ENCODE peak calls at places on chromosomes 12 and 14, in eight cellular contexts. One of them, this sample, is unnamed.

GRCh38 chr12:93237235-93237915 is 140.3 kb upstream of the NUDT4 start:
- DNase-seq in H7: no peak
- DNase-seq in OCI-LY7: no peak
- DNase-seq in left ventricle myocardium inferior: peak; percentile 32
- DNase-seq in fibroblast of lung: no peak
- DNase-seq in GM23248: no peak
- DNase-seq in Peyer's patch: no peak
- DNase-seq in CD4-positive, CD25-positive, alpha-beta regulatory T cell: no peak
- DNase-seq in this sample: no peak

GRCh38 chr12:69383074-69383473 is 23.5 kb downstream of the YEATS4 start:
- DNase-seq in left ventricle myocardium inferior: no peak
- DNase-seq in GM23248: no peak
- DNase-seq in H7: no peak
- DNase-seq in fibroblast of lung: no peak
- DNase-seq in CD4-positive, CD25-positive, alpha-beta regulatory T cell: no peak
- DNase-seq in OCI-LY7: no peak
- DNase-seq in Peyer's patch: no peak
- DNase-seq in this sample: no peak

GRCh38 chr12:103475073-103475472 is 20.7 kb downstream of the C12orf42 start:
- DNase-seq in OCI-LY7: no peak
- DNase-seq in H7: no peak
- DNase-seq in GM23248: no peak
- DNase-seq in fibroblast of lung: no peak
- DNase-seq in CD4-positive, CD25-positive, alpha-beta regulatory T cell: no peak
- DNase-seq in left ventricle myocardium inferior: no peak
- DNase-seq in Peyer's patch: no peak
- DNase-seq in this sample: no peak

GRCh38 chr12:130435331-130435730 is 97.6 kb downstream of the PIWIL1 start:
- DNase-seq in H7: no peak
- DNase-seq in GM23248: no peak
- DNase-seq in Peyer's patch: no peak
- DNase-seq in left ventricle myocardium inferior: no peak
- DNase-seq in CD4-positive, CD25-positive, alpha-beta regulatory T cell: no peak
- DNase-seq in fibroblast of lung: no peak
- DNase-seq in OCI-LY7: no peak
- DNase-seq in this sample: no peak

GRCh38 chr12:112275836-112276235 is 106.4 kb downstream of the HECTD4 start:
- DNase-seq in H7: no peak
- DNase-seq in CD4-positive, CD25-positive, alpha-beta regulatory T cell: no peak
- DNase-seq in Peyer's patch: no peak
- DNase-seq in left ventricle myocardium inferior: no peak
- DNase-seq in OCI-LY7: no peak
- DNase-seq in fibroblast of lung: no peak
- DNase-seq in GM23248: no peak
- DNase-seq in this sample: no peak

GRCh38 chr12:113698505-113698858 is 226.8 kb upstream of the LHX5 start:
- DNase-seq in OCI-LY7: no peak
- DNase-seq in CD4-positive, CD25-positive, alpha-beta regulatory T cell: no peak
- DNase-seq in H7: no peak
- DNase-seq in left ventricle myocardium inferior: no peak
- DNase-seq in Peyer's patch: no peak
- DNase-seq in GM23248: no peak
- DNase-seq in fibroblast of lung: no peak
- DNase-seq in this sample: no peak

GRCh38 chr14:71688576-71688975 is 243.7 kb upstream of the RGS6 start:
- DNase-seq in CD4-positive, CD25-positive, alpha-beta regulatory T cell: no peak
- DNase-seq in fibroblast of lung: peak; percentile 61
- DNase-seq in Peyer's patch: no peak
- DNase-seq in H7: no peak
- DNase-seq in OCI-LY7: no peak
- DNase-seq in GM23248: peak; percentile 45
- DNase-seq in left ventricle myocardium inferior: no peak
- DNase-seq in this sample: no peak

GRCh38 chr14:104864267-104865068 is 600 bp upstream of the CEP170B start:
- DNase-seq in GM23248: peak; percentile 40
- DNase-seq in OCI-LY7: no peak
- DNase-seq in CD4-positive, CD25-positive, alpha-beta regulatory T cell: no peak
- DNase-seq in fibroblast of lung: no peak
- DNase-seq in left ventricle myocardium inferior: peak; percentile 23
- DNase-seq in H7: peak; percentile 96
- DNase-seq in Peyer's patch: peak; percentile 93
- DNase-seq in this sample: no peak

GRCh38 chr12:67217647-67218046 is 51.5 kb upstream of the CAND1 start:
- DNase-seq in CD4-positive, CD25-positive, alpha-beta regulatory T cell: no peak
- DNase-seq in OCI-LY7: no peak
- DNase-seq in H7: no peak
- DNase-seq in left ventricle myocardium inferior: no peak
- DNase-seq in fibroblast of lung: no peak
- DNase-seq in Peyer's patch: no peak
- DNase-seq in GM23248: no peak
- DNase-seq in this sample: no peak

GRCh38 chr12:104064842-104065441 is 611 bp downstream of the HCFC2 start:
- DNase-seq in OCI-LY7: peak; percentile 6
- DNase-seq in Peyer's patch: peak; percentile 51
- DNase-seq in CD4-positive, CD25-positive, alpha-beta regulatory T cell: no peak
- DNase-seq in H7: peak; percentile 52
- DNase-seq in fibroblast of lung: no peak
- DNase-seq in left ventricle myocardium inferior: peak; percentile 27
- DNase-seq in GM23248: peak; percentile 65
- DNase-seq in this sample: no peak

GRCh38 chr14:103522649-103523582 is at the start of gene CKB:
- DNase-seq in Peyer's patch: peak; percentile 71
- DNase-seq in OCI-LY7: no peak
- DNase-seq in fibroblast of lung: peak; percentile 47
- DNase-seq in GM23248: peak; percentile 82
- DNase-seq in CD4-positive, CD25-positive, alpha-beta regulatory T cell: no peak
- DNase-seq in H7: peak; percentile 96
- DNase-seq in left ventricle myocardium inferior: peak; percentile 75
- DNase-seq in this sample: no peak

GRCh38 chr14:49865431-49865859 is 12.9 kb upstream of the NEMF start:
- DNase-seq in CD4-positive, CD25-positive, alpha-beta regulatory T cell: peak; percentile 70
- DNase-seq in GM23248: peak; percentile 79
- DNase-seq in Peyer's patch: peak; percentile 95
- DNase-seq in fibroblast of lung: peak; percentile 49
- DNase-seq in OCI-LY7: peak; percentile 83
- DNase-seq in left ventricle myocardium inferior: peak; percentile 80
- DNase-seq in H7: peak; percentile 59
- DNase-seq in this sample: no peak

GRCh38 chr14:78359581-78359980 is 189.4 kb downstream of the NRXN3 start:
- DNase-seq in OCI-LY7: no peak
- DNase-seq in H7: no peak
- DNase-seq in GM23248: no peak
- DNase-seq in fibroblast of lung: no peak
- DNase-seq in CD4-positive, CD25-positive, alpha-beta regulatory T cell: no peak
- DNase-seq in Peyer's patch: no peak
- DNase-seq in left ventricle myocardium inferior: no peak
- DNase-seq in this sample: no peak

GRCh38 chr12:6465467-6466183 is 4.9 kb downstream of the VAMP1 start:
- DNase-seq in OCI-LY7: peak; percentile 68
- DNase-seq in Peyer's patch: peak; percentile 81
- DNase-seq in CD4-positive, CD25-positive, alpha-beta regulatory T cell: peak; percentile 63
- DNase-seq in fibroblast of lung: peak; percentile 60
- DNase-seq in left ventricle myocardium inferior: no peak
- DNase-seq in GM23248: peak; percentile 81
- DNase-seq in H7: peak; percentile 85
- DNase-seq in this sample: peak; percentile 97

GRCh38 chr12:108129017-108129812 is at the start of gene WSCD2:
- DNase-seq in CD4-positive, CD25-positive, alpha-beta regulatory T cell: no peak
- DNase-seq in H7: peak; percentile 91
- DNase-seq in OCI-LY7: no peak
- DNase-seq in GM23248: peak; percentile 47
- DNase-seq in Peyer's patch: peak; percentile 52
- DNase-seq in fibroblast of lung: peak; percentile 13
- DNase-seq in left ventricle myocardium inferior: peak; percentile 24
- DNase-seq in this sample: peak; percentile 87

GRCh38 chr12:11446372-11446771 is 51.0 kb upstream of the PRB2 start:
- DNase-seq in left ventricle myocardium inferior: no peak
- DNase-seq in GM23248: peak; percentile 49
- DNase-seq in H7: no peak
- DNase-seq in Peyer's patch: no peak
- DNase-seq in CD4-positive, CD25-positive, alpha-beta regulatory T cell: no peak
- DNase-seq in OCI-LY7: no peak
- DNase-seq in fibroblast of lung: no peak
- DNase-seq in this sample: no peak

GRCh38 chr12:113236539-113237354 is 15.5 kb downstream of the TPCN1 start:
- DNase-seq in left ventricle myocardium inferior: peak; percentile 54
- DNase-seq in H7: no peak
- DNase-seq in fibroblast of lung: no peak
- DNase-seq in OCI-LY7: no peak
- DNase-seq in Peyer's patch: peak; percentile 50
- DNase-seq in GM23248: peak; percentile 23
- DNase-seq in CD4-positive, CD25-positive, alpha-beta regulatory T cell: no peak
- DNase-seq in this sample: no peak

GRCh38 chr14:103019827-103020226 is 37.5 kb downstream of the CDC42BPB start:
- DNase-seq in fibroblast of lung: no peak
- DNase-seq in GM23248: no peak
- DNase-seq in Peyer's patch: peak; percentile 51
- DNase-seq in H7: no peak
- DNase-seq in left ventricle myocardium inferior: no peak
- DNase-seq in OCI-LY7: no peak
- DNase-seq in CD4-positive, CD25-positive, alpha-beta regulatory T cell: no peak
- DNase-seq in this sample: no peak

GRCh38 chr12:1644523-1645438 is 15.8 kb downstream of the WNT5B start:
- DNase-seq in H7: peak; percentile 55
- DNase-seq in GM23248: peak; percentile 90
- DNase-seq in OCI-LY7: no peak
- DNase-seq in Peyer's patch: peak; percentile 71
- DNase-seq in fibroblast of lung: peak; percentile 80
- DNase-seq in left ventricle myocardium inferior: peak; percentile 88
- DNase-seq in CD4-positive, CD25-positive, alpha-beta regulatory T cell: no peak
- DNase-seq in this sample: no peak

GRCh38 chr14:72513994-72514659 is 379.8 kb downstream of the DPF3 start:
- DNase-seq in GM23248: peak; percentile 81
- DNase-seq in left ventricle myocardium inferior: no peak
- DNase-seq in Peyer's patch: no peak
- DNase-seq in OCI-LY7: peak; percentile 47
- DNase-seq in CD4-positive, CD25-positive, alpha-beta regulatory T cell: no peak
- DNase-seq in fibroblast of lung: peak; percentile 52
- DNase-seq in H7: peak; percentile 65
- DNase-seq in this sample: peak; percentile 15

DNA sequence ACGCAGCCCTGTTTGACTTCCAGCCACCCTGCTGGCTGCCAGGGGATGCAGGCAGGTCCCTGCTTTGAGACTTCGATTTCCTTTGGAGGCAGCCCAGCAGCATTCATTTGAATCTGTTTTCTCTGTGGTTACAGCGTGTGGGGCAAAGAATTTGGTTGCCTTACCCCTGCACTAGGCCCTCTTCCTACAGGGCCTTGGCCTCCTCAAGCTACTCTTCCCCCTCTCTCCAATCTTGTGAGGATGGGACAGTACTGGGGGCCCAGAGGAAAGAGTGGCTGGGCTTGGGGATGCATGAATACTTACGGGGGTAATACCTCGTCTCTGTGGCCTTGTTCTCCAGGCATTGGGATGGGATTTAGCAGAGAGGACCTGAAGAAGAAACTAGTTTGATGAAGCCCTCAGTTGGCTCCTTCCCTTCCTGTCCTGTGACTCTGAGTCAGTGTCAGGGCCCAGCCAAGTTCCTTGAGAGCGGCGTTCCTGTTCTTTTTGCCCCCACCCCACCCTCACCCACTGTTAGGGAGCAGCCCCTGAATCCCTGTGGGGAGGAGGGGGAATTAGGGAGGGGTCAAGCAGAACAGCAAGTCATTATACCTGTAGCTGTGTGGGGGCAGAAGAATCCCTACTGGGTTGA is 5.1 kb upstream of the LRP1-AS start:
- DNase-seq in GM23248: peak; percentile 80
- DNase-seq in OCI-LY7: no peak
- DNase-seq in fibroblast of lung: peak; percentile 65
- DNase-seq in left ventricle myocardium inferior: no peak
- DNase-seq in Peyer's patch: peak; percentile 61
- DNase-seq in CD4-positive, CD25-positive, alpha-beta regulatory T cell: no peak
- DNase-seq in H7: peak; percentile 68
- DNase-seq in this sample: no peak
- H3K36me3 ChIP-seq in GM23248: peaks cover 46% of the 10 kb centered on the region
- H3K36me3 ChIP-seq in OCI-LY7: no peaks in the 10 kb centered on the region
- H3K36me3 ChIP-seq in fibroblast of lung: peaks cover 46% of the 10 kb centered on the region
- H3K36me3 ChIP-seq in left ventricle myocardium inferior: peaks cover 47% of the 10 kb centered on the region
- H3K36me3 ChIP-seq in Peyer's patch: no peaks in the 10 kb centered on the region
- H3K36me3 ChIP-seq in CD4-positive, CD25-positive, alpha-beta regulatory T cell: no peaks in the 10 kb centered on the region
- H3K36me3 ChIP-seq in H7: peaks cover 37% of the 10 kb centered on the region
- H3K36me3 ChIP-seq in this sample: peaks cover 91% of the 10 kb centered on the region

GRCh38 chr14:21078287-21078686 is 8.2 kb downstream of the ARHGEF40 start:
- DNase-seq in fibroblast of lung: no peak
- DNase-seq in Peyer's patch: no peak
- DNase-seq in left ventricle myocardium inferior: no peak
- DNase-seq in CD4-positive, CD25-positive, alpha-beta regulatory T cell: no peak
- DNase-seq in H7: no peak
- DNase-seq in OCI-LY7: no peak
- DNase-seq in GM23248: no peak
- DNase-seq in this sample: no peak
- H3K36me3 ChIP-seq in fibroblast of lung: peaks cover 40% of the 10 kb centered on the region
- H3K36me3 ChIP-seq in Peyer's patch: no peaks in the 10 kb centered on the region
- H3K36me3 ChIP-seq in left ventricle myocardium inferior: peaks cover 99% of the 10 kb centered on the region
- H3K36me3 ChIP-seq in CD4-positive, CD25-positive, alpha-beta regulatory T cell: no peaks in the 10 kb centered on the region
- H3K36me3 ChIP-seq in H7: peaks cover 40% of the 10 kb centered on the region
- H3K36me3 ChIP-seq in OCI-LY7: no peaks in the 10 kb centered on the region
- H3K36me3 ChIP-seq in GM23248: peaks cover 43% of the 10 kb centered on the region
- H3K36me3 ChIP-seq in this sample: peaks cover 99% of the 10 kb centered on the region

GRCh38 chr12:28887591-28887990 is 261.5 kb upstream of the FAR2 start:
- DNase-seq in CD4-positive, CD25-positive, alpha-beta regulatory T cell: no peak
- DNase-seq in left ventricle myocardium inferior: no peak
- DNase-seq in fibroblast of lung: peak; percentile 52
- DNase-seq in OCI-LY7: no peak
- DNase-seq in GM23248: no peak
- DNase-seq in Peyer's patch: no peak
- DNase-seq in H7: no peak
- DNase-seq in this sample: no peak

GRCh38 chr12:28893365-28893764 is 255.7 kb upstream of the FAR2 start:
- DNase-seq in OCI-LY7: no peak
- DNase-seq in left ventricle myocardium inferior: no peak
- DNase-seq in fibroblast of lung: no peak
- DNase-seq in Peyer's patch: no peak
- DNase-seq in CD4-positive, CD25-positive, alpha-beta regulatory T cell: no peak
- DNase-seq in GM23248: peak; percentile 58
- DNase-seq in H7: no peak
- DNase-seq in this sample: no peak

GRCh38 chr12:28884861-28885260 is 264.2 kb upstream of the FAR2 start:
- DNase-seq in OCI-LY7: no peak
- DNase-seq in GM23248: no peak
- DNase-seq in left ventricle myocardium inferior: no peak
- DNase-seq in fibroblast of lung: peak; percentile 64
- DNase-seq in Peyer's patch: no peak
- DNase-seq in H7: no peak
- DNase-seq in CD4-positive, CD25-positive, alpha-beta regulatory T cell: no peak
- DNase-seq in this sample: no peak

GRCh38 chr12:28885275-28885674 is 263.8 kb upstream of the FAR2 start:
- DNase-seq in left ventricle myocardium inferior: no peak
- DNase-seq in OCI-LY7: no peak
- DNase-seq in fibroblast of lung: no peak
- DNase-seq in GM23248: no peak
- DNase-seq in Peyer's patch: no peak
- DNase-seq in CD4-positive, CD25-positive, alpha-beta regulatory T cell: no peak
- DNase-seq in H7: no peak
- DNase-seq in this sample: no peak

GRCh38 chr12:28890664-28891063 is 258.4 kb upstream of the FAR2 start:
- DNase-seq in Peyer's patch: no peak
- DNase-seq in left ventricle myocardium inferior: no peak
- DNase-seq in CD4-positive, CD25-positive, alpha-beta regulatory T cell: no peak
- DNase-seq in OCI-LY7: no peak
- DNase-seq in H7: no peak
- DNase-seq in fibroblast of lung: no peak
- DNase-seq in GM23248: no peak
- DNase-seq in this sample: no peak
- H3K36me3 ChIP-seq in Peyer's patch: no peaks in the 10 kb centered on the region
- H3K36me3 ChIP-seq in left ventricle myocardium inferior: no peaks in the 10 kb centered on the region
- H3K36me3 ChIP-seq in CD4-positive, CD25-positive, alpha-beta regulatory T cell: no peaks in the 10 kb centered on the region
- H3K36me3 ChIP-seq in OCI-LY7: no peaks in the 10 kb centered on the region
- H3K36me3 ChIP-seq in H7: no peaks in the 10 kb centered on the region
- H3K36me3 ChIP-seq in fibroblast of lung: no peaks in the 10 kb centered on the region
- H3K36me3 ChIP-seq in GM23248: no peaks in the 10 kb centered on the region
- H3K36me3 ChIP-seq in this sample: no peaks in the 10 kb centered on the region

GRCh38 chr12:124008629-124009028 is 35.6 kb downstream of the ZNF664 start:
- DNase-seq in GM23248: no peak
- DNase-seq in fibroblast of lung: no peak
- DNase-seq in CD4-positive, CD25-positive, alpha-beta regulatory T cell: no peak
- DNase-seq in Peyer's patch: no peak
- DNase-seq in H7: no peak
- DNase-seq in left ventricle myocardium inferior: no peak
- DNase-seq in OCI-LY7: no peak
- DNase-seq in this sample: no peak
- H3K36me3 ChIP-seq in GM23248: peaks cover 11% of the 10 kb centered on the region
- H3K36me3 ChIP-seq in fibroblast of lung: peaks cover 3% of the 10 kb centered on the region
- H3K36me3 ChIP-seq in CD4-positive, CD25-positive, alpha-beta regulatory T cell: peaks cover 27% of the 10 kb centered on the region
- H3K36me3 ChIP-seq in Peyer's patch: no peaks in the 10 kb centered on the region
- H3K36me3 ChIP-seq in H7: peaks cover 5% of the 10 kb centered on the region
- H3K36me3 ChIP-seq in left ventricle myocardium inferior: peaks cover 46% of the 10 kb centered on the region
- H3K36me3 ChIP-seq in OCI-LY7: peaks cover 56% of the 10 kb centered on the region
- H3K36me3 ChIP-seq in this sample: peaks cover 53% of the 10 kb centered on the region